ENCODE peak calls at places on chromosomes 6 and 20, in eight cellular contexts. F is uterus, A is mucosa of descending colon, K is right lobe of liver, P is esophagus squamous epithelium, V is tibial artery, B is cardiac muscle cell, W is GM23338. M is an unnamed sample. For H3K36me3, the result is how much of the 10 kb centered on the place peaks cover.

GRCh38 chr6:6545616-6546317 is 42.8 kb upstream of the LY86 start:
- DNase-seq in F (no peak), A (no peak), K (no peak), P (no peak), V (no peak), B (peak), W (no peak), M (no peak)

GRCh38 chr6:18022398-18023231 is 35.2 kb upstream of the KIF13A start:
- DNase-seq in F (no peak), A (no peak), K (no peak), P (no peak), V (no peak), B (peak), W (peak), M (peak)

GRCh38 chr20:47780990-47781389 is 4.3 kb downstream of the SULF2 start:
- DNase-seq in F (no peak), A (no peak), K (no peak), P (no peak), V (no peak), B (no peak), W (no peak), M (no peak)

GRCh38 chr20:11912013-11912663 is 5.6 kb upstream of the BTBD3 start:
- DNase-seq in F (no peak), A (no peak), K (no peak), P (no peak), V (no peak), B (peak), W (peak), M (peak)

GRCh38 chr6:20969551-20969950 is 435.3 kb downstream of the CDKAL1 start:
- DNase-seq in F (no peak), A (no peak), K (no peak), P (no peak), V (no peak), B (no peak), W (no peak), M (no peak)

GRCh38 chr6:90368601-90369000 is 72.0 kb upstream of the BACH2 start:
- DNase-seq in F (no peak), A (no peak), K (no peak), P (no peak), V (no peak), B (no peak), W (no peak), M (no peak)

GRCh38 chr6:43570876-43571441 is 4.9 kb downstream of the XPO5 start:
- DNase-seq in F (no peak), A (no peak), K (no peak), P (no peak), V (no peak), B (no peak), W (no peak), M (peak)

GRCh38 chr20:39800548-39800947 is 838.4 kb downstream of the DHX35 start:
- DNase-seq in F (peak), A (peak), K (no peak), P (no peak), V (peak), B (no peak), W (no peak), M (no peak)

GRCh38 chr6:142297996-142298753 is 3.6 kb upstream of the ADGRG6 start:
- DNase-seq in F (no peak), A (no peak), K (no peak), P (no peak), V (no peak), B (no peak), W (no peak), M (peak)

GRCh38 chr6:32700391-32701040 is 34.1 kb upstream of the HLA-DQB1 start:
- DNase-seq in F (peak), A (no peak), K (no peak), P (no peak), V (no peak), B (peak), W (peak), M (peak)

GRCh38 chr6:158290659-158291058 is 21.6 kb upstream of the TULP4 start:
- DNase-seq in F (no peak), A (no peak), K (no peak), P (no peak), V (no peak), B (no peak), W (no peak), M (no peak)

DNA sequence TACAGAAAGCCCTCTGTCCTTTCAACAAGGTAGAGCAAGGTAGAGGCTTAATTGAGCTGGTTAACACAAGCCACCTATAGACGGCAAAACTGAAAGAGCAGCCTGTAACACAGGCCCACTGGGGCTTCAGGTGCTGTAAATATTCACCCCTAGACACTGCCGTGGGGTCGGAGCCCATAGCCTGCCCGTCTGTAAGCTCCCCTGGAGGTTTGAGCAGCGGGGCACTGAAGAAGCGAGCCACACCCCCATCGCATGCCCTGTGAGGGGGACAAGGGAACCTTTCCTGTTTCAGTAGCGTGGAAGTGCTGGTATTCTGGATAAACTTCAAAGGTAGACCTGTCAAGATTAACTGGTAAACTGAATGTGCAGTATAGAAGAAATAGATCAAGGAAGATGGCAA is 160.4 kb downstream of the TPBG start:
- DNase-seq in F (no peak), A (no peak), K (no peak), P (no peak), V (no peak), B (no peak), W (no peak), M (no peak)
- H3K36me3 ChIP-seq in F (under half), A (under half), K (under half), P (under half), V (under half), B (under half), W (under half), M (under half)

GRCh38 chr20:64240243-64241015 is 15.1 kb upstream of the PCMTD2 start:
- DNase-seq in F (no peak), A (no peak), K (no peak), P (no peak), V (no peak), B (no peak), W (no peak), M (no peak)

GRCh38 chr20:64238115-64238825 is 17.3 kb upstream of the PCMTD2 start:
- DNase-seq in F (no peak), A (peak), K (peak), P (no peak), V (no peak), B (no peak), W (no peak), M (peak)

GRCh38 chr20:64239449-64240242 is 15.9 kb upstream of the PCMTD2 start:
- DNase-seq in F (no peak), A (no peak), K (peak), P (no peak), V (no peak), B (no peak), W (no peak), M (no peak)

GRCh38 chr20:64237316-64237715 is 18.2 kb upstream of the PCMTD2 start:
- DNase-seq in F (no peak), A (peak), K (peak), P (no peak), V (no peak), B (no peak), W (no peak), M (peak)

DNA sequence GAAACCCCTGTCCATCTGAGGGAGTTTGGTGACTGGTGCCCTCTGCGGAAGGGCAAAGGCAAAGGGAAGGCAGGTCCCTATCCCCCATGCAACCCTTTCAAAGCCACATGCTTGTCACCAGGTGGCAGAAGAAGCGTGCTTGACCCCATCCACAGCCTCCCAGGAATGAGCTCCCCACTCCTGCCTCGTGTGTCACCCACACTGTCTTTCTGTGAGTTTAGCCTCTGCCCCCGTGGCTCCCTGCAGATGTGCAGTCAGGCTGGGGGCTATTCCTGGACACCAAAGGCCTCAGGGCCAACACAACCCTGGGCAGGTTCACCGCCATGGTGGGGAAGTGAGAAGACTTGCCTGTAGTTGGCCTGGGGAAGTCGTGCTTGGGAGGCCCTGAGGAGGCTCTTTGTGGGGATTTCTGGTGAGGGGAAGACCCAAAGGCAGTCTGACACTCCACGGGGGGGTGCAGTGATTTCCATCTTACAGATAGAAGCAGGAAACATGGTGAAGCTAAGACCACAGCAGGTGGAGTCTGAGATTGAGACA is 16.6 kb upstream of the PCMTD2 start:
- DNase-seq in F (no peak), A (no peak), K (peak), P (no peak), V (no peak), B (no peak), W (no peak), M (no peak)
- H3K36me3 ChIP-seq in F (under half), A (under half), K (under half), P (under half), V (under half), B (under half), W (under half), M (under half)

DNA sequence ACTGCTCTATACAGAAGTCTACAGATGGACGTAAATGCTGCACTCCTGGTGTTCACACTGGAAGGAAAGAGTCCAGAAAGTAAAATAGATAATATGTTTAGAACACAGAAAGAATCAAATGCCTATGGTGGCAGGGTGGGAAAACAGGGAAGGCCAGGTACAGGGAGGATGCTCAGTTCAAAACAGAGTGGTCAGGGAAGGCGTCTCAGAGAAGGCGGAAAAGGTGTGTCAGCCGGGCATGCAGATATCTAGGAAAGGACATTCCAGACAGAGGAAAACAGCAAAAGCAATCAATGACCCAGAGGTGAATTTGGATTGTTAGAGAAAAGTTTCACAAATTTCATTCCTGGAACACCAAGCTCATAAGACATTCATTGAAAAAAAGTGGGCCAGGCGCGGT is 173.6 kb downstream of the ZNF217 start:
- DNase-seq in F (no peak), A (no peak), K (no peak), P (no peak), V (no peak), B (no peak), W (no peak), M (no peak)
- H3K36me3 ChIP-seq in F (under half), A (under half), K (under half), P (under half), V (under half), B (under half), W (under half), M (under half)

GRCh38 chr6:163563303-163563702 is 148.8 kb downstream of the QKI start:
- DNase-seq in F (no peak), A (no peak), K (no peak), P (no peak), V (no peak), B (no peak), W (no peak), M (no peak)
- H3K36me3 ChIP-seq in F (under half), A (under half), K (under half), P (half or more), V (under half), B (half or more), W (under half), M (under half)

DNA sequence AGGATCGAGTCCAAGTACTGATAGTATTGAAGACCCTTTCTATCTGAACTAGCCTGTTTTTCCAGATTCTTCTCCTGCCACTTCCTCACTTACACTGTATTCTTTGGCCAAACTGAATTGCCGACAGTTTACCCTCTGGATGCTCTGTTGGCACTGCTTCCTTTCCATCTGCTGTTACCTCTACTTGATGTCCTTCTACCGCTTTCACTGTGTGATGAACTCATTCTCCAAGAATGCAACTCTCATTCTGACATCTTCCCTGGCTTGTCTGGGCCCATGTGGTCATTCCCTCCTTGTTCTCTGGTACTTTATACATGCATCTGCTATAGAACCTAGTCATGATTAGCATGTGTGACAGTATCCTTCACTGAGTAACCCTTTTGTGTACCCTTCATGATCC is 16.3 kb downstream of the RPRD1B start:
- DNase-seq in F (no peak), A (no peak), K (no peak), P (no peak), V (no peak), B (no peak), W (no peak), M (no peak)
- H3K36me3 ChIP-seq in F (under half), A (under half), K (under half), P (half or more), V (under half), B (under half), W (under half), M (under half)

GRCh38 chr20:49245921-49246740 is 26.9 kb downstream of the DDX27 start:
- DNase-seq in F (no peak), A (no peak), K (no peak), P (no peak), V (no peak), B (peak), W (peak), M (no peak)
- H3K36me3 ChIP-seq in F (under half), A (under half), K (under half), P (half or more), V (half or more), B (half or more), W (under half), M (under half)

GRCh38 chr20:36794116-36794474 is 20.5 kb upstream of the DSN1 start:
- DNase-seq in F (no peak), A (no peak), K (no peak), P (no peak), V (no peak), B (no peak), W (no peak), M (no peak)
- H3K36me3 ChIP-seq in F (under half), A (under half), K (under half), P (half or more), V (half or more), B (under half), W (under half), M (under half)

GRCh38 chr6:166581091-166581511 is 5.4 kb downstream of the RAMACL start:
- DNase-seq in F (no peak), A (no peak), K (no peak), P (no peak), V (no peak), B (no peak), W (no peak), M (no peak)
- H3K36me3 ChIP-seq in F (under half), A (under half), K (under half), P (under half), V (under half), B (under half), W (under half), M (under half)

GRCh38 chr6:24823185-24823584 is 24.5 kb upstream of the ARMH2 start:
- DNase-seq in F (no peak), A (no peak), K (no peak), P (no peak), V (no peak), B (no peak), W (no peak), M (no peak)
- H3K36me3 ChIP-seq in F (under half), A (under half), K (under half), P (under half), V (under half), B (under half), W (under half), M (under half)